ENCODE peak calls at places on chromosomes 16 and 17, in seven cellular contexts. One of them, this sample, is unnamed.

GRCh38 chr17:58086953-58087352 is 3.7 kb downstream of the DYNLL2 start:
- DNase-seq in RPMI8226: no peak
- DNase-seq in heart right ventricle: no peak
- DNase-seq in left cardiac atrium: no peak
- DNase-seq in HT1080: no peak
- DNase-seq in thoracic aorta: no peak
- DNase-seq in HS-5: no peak
- DNase-seq in this sample: no peak

GRCh38 chr17:19573075-19573474 is 39.4 kb downstream of the SLC47A1 start:
- DNase-seq in RPMI8226: no peak
- DNase-seq in heart right ventricle: no peak
- DNase-seq in left cardiac atrium: no peak
- DNase-seq in HT1080: no peak
- DNase-seq in thoracic aorta: no peak
- DNase-seq in HS-5: no peak
- DNase-seq in this sample: no peak

GRCh38 chr16:70790815-70791214 is 10.1 kb downstream of the VAC14 start:
- DNase-seq in RPMI8226: no peak
- DNase-seq in heart right ventricle: no peak
- DNase-seq in left cardiac atrium: no peak
- DNase-seq in HT1080: no peak
- DNase-seq in thoracic aorta: no peak
- DNase-seq in HS-5: no peak
- DNase-seq in this sample: no peak

GRCh38 chr16:65728652-65729051 is 606.8 kb upstream of the CDH11 start:
- DNase-seq in RPMI8226: no peak
- DNase-seq in heart right ventricle: no peak
- DNase-seq in left cardiac atrium: no peak
- DNase-seq in HT1080: no peak
- DNase-seq in thoracic aorta: no peak
- DNase-seq in HS-5: no peak
- DNase-seq in this sample: no peak

GRCh38 chr16:1347286-1347855 is 4.3 kb downstream of the TSR3 start:
- DNase-seq in RPMI8226: no peak
- DNase-seq in heart right ventricle: no peak
- DNase-seq in left cardiac atrium: no peak
- DNase-seq in HT1080: no peak
- DNase-seq in thoracic aorta: no peak
- DNase-seq in HS-5: no peak
- DNase-seq in this sample: no peak

GRCh38 chr16:71367243-71367976 is 8.9 kb downstream of the CALB2 start:
- DNase-seq in RPMI8226: peak
- DNase-seq in heart right ventricle: no peak
- DNase-seq in left cardiac atrium: peak
- DNase-seq in HT1080: peak
- DNase-seq in thoracic aorta: no peak
- DNase-seq in HS-5: no peak
- DNase-seq in this sample: no peak

GRCh38 chr17:46046957-46047356 is 47.9 kb downstream of the STH start:
- DNase-seq in RPMI8226: no peak
- DNase-seq in heart right ventricle: no peak
- DNase-seq in left cardiac atrium: no peak
- DNase-seq in HT1080: no peak
- DNase-seq in thoracic aorta: no peak
- DNase-seq in HS-5: no peak
- DNase-seq in this sample: no peak

GRCh38 chr17:7589891-7590611 is at the start of gene SOX15:
- DNase-seq in RPMI8226: no peak
- DNase-seq in heart right ventricle: no peak
- DNase-seq in left cardiac atrium: no peak
- DNase-seq in HT1080: peak
- DNase-seq in thoracic aorta: no peak
- DNase-seq in HS-5: no peak
- DNase-seq in this sample: no peak

GRCh38 chr16:84913315-84913714 is 93.5 kb downstream of the CRISPLD2 start:
- DNase-seq in RPMI8226: no peak
- DNase-seq in heart right ventricle: no peak
- DNase-seq in left cardiac atrium: peak
- DNase-seq in HT1080: no peak
- DNase-seq in thoracic aorta: no peak
- DNase-seq in HS-5: no peak
- DNase-seq in this sample: peak

GRCh38 chr16:20944861-20945390 is 44.4 kb downstream of the LYRM1 start:
- DNase-seq in RPMI8226: peak
- DNase-seq in heart right ventricle: no peak
- DNase-seq in left cardiac atrium: no peak
- DNase-seq in HT1080: peak
- DNase-seq in thoracic aorta: no peak
- DNase-seq in HS-5: no peak
- DNase-seq in this sample: no peak

GRCh38 chr16:89815639-89816348 is 653 bp downstream of the FANCA start:
- DNase-seq in RPMI8226: peak
- DNase-seq in heart right ventricle: no peak
- DNase-seq in left cardiac atrium: no peak
- DNase-seq in HT1080: no peak
- DNase-seq in thoracic aorta: no peak
- DNase-seq in HS-5: no peak
- DNase-seq in this sample: no peak

GRCh38 chr17:71600137-71600789 is 520.6 kb upstream of the SOX9 start:
- DNase-seq in RPMI8226: no peak
- DNase-seq in heart right ventricle: no peak
- DNase-seq in left cardiac atrium: no peak
- DNase-seq in HT1080: no peak
- DNase-seq in thoracic aorta: no peak
- DNase-seq in HS-5: no peak
- DNase-seq in this sample: no peak

GRCh38 chr17:75498019-75498725 is 17.2 kb downstream of the CASKIN2 start:
- DNase-seq in RPMI8226: no peak
- DNase-seq in heart right ventricle: peak
- DNase-seq in left cardiac atrium: no peak
- DNase-seq in HT1080: no peak
- DNase-seq in thoracic aorta: no peak
- DNase-seq in HS-5: no peak
- DNase-seq in this sample: no peak

GRCh38 chr16:86905302-86905701 is 327.0 kb downstream of the FOXL1 start:
- DNase-seq in RPMI8226: no peak
- DNase-seq in heart right ventricle: no peak
- DNase-seq in left cardiac atrium: no peak
- DNase-seq in HT1080: no peak
- DNase-seq in thoracic aorta: no peak
- DNase-seq in HS-5: no peak
- DNase-seq in this sample: no peak

GRCh38 chr16:67780847-67781547 is 25.4 kb downstream of the RANBP10 start:
- DNase-seq in RPMI8226: no peak
- DNase-seq in heart right ventricle: no peak
- DNase-seq in left cardiac atrium: no peak
- DNase-seq in HT1080: no peak
- DNase-seq in thoracic aorta: no peak
- DNase-seq in HS-5: no peak
- DNase-seq in this sample: no peak

GRCh38 chr16:69680358-69680757 is 46.0 kb downstream of the NQO1 start:
- DNase-seq in RPMI8226: no peak
- DNase-seq in heart right ventricle: no peak
- DNase-seq in left cardiac atrium: no peak
- DNase-seq in HT1080: no peak
- DNase-seq in thoracic aorta: no peak
- DNase-seq in HS-5: no peak
- DNase-seq in this sample: no peak

GRCh38 chr16:47888142-47888541 is 267.7 kb downstream of the ABCC12 start:
- DNase-seq in RPMI8226: no peak
- DNase-seq in heart right ventricle: no peak
- DNase-seq in left cardiac atrium: no peak
- DNase-seq in HT1080: peak
- DNase-seq in thoracic aorta: no peak
- DNase-seq in HS-5: peak
- DNase-seq in this sample: no peak

GRCh38 chr16:74291577-74292208 is 4.9 kb upstream of the PSMD7 start:
- DNase-seq in RPMI8226: no peak
- DNase-seq in heart right ventricle: no peak
- DNase-seq in left cardiac atrium: no peak
- DNase-seq in HT1080: peak
- DNase-seq in thoracic aorta: no peak
- DNase-seq in HS-5: no peak
- DNase-seq in this sample: no peak

GRCh38 chr17:72560303-72561247 is 439.8 kb downstream of the SOX9 start:
- DNase-seq in RPMI8226: peak
- DNase-seq in heart right ventricle: no peak
- DNase-seq in left cardiac atrium: no peak
- DNase-seq in HT1080: peak
- DNase-seq in thoracic aorta: no peak
- DNase-seq in HS-5: no peak
- DNase-seq in this sample: no peak

GRCh38 chr17:57955183-57955952 is at the start of gene CUEDC1:
- DNase-seq in RPMI8226: peak
- DNase-seq in heart right ventricle: peak
- DNase-seq in left cardiac atrium: peak
- DNase-seq in HT1080: peak
- DNase-seq in thoracic aorta: no peak
- DNase-seq in HS-5: no peak
- DNase-seq in this sample: peak

GRCh38 chr17:73912360-73912746 is 268.1 kb upstream of the SDK2 start:
- DNase-seq in RPMI8226: no peak
- DNase-seq in heart right ventricle: no peak
- DNase-seq in left cardiac atrium: no peak
- DNase-seq in HT1080: no peak
- DNase-seq in thoracic aorta: no peak
- DNase-seq in HS-5: no peak
- DNase-seq in this sample: no peak

GRCh38 chr17:652310-652709 is 62.3 kb downstream of the VPS53 start:
- DNase-seq in RPMI8226: no peak
- DNase-seq in heart right ventricle: peak
- DNase-seq in left cardiac atrium: peak
- DNase-seq in HT1080: no peak
- DNase-seq in thoracic aorta: no peak
- DNase-seq in HS-5: no peak
- DNase-seq in this sample: peak

GRCh38 chr16:7524419-7524818 is 191.8 kb downstream of the RBFOX1 start:
- DNase-seq in RPMI8226: no peak
- DNase-seq in heart right ventricle: no peak
- DNase-seq in left cardiac atrium: no peak
- DNase-seq in HT1080: no peak
- DNase-seq in thoracic aorta: no peak
- DNase-seq in HS-5: no peak
- DNase-seq in this sample: no peak

GRCh38 chr16:70561623-70562022 is 38.0 kb downstream of the SF3B3 start:
- DNase-seq in RPMI8226: no peak
- DNase-seq in heart right ventricle: no peak
- DNase-seq in left cardiac atrium: no peak
- DNase-seq in HT1080: no peak
- DNase-seq in thoracic aorta: no peak
- DNase-seq in HS-5: no peak
- DNase-seq in this sample: no peak

GRCh38 chr16:85662976-85663830 is 25.6 kb downstream of the GINS2 start:
- DNase-seq in RPMI8226: no peak
- DNase-seq in heart right ventricle: no peak
- DNase-seq in left cardiac atrium: peak
- DNase-seq in HT1080: no peak
- DNase-seq in thoracic aorta: no peak
- DNase-seq in HS-5: no peak
- DNase-seq in this sample: peak

GRCh38 chr16:82728901-82729300 is 102.1 kb downstream of the CDH13 start:
- DNase-seq in RPMI8226: no peak
- DNase-seq in heart right ventricle: no peak
- DNase-seq in left cardiac atrium: no peak
- DNase-seq in HT1080: no peak
- DNase-seq in thoracic aorta: no peak
- DNase-seq in HS-5: no peak
- DNase-seq in this sample: no peak

GRCh38 chr17:18362509-18363020 is 785 bp downstream of the SHMT1 start:
- DNase-seq in RPMI8226: peak
- DNase-seq in heart right ventricle: peak
- DNase-seq in left cardiac atrium: peak
- DNase-seq in HT1080: no peak
- DNase-seq in thoracic aorta: no peak
- DNase-seq in HS-5: no peak
- DNase-seq in this sample: peak

GRCh38 chr17:10699861-10700260 is 2.5 kb downstream of the ADPRM start:
- DNase-seq in RPMI8226: no peak
- DNase-seq in heart right ventricle: no peak
- DNase-seq in left cardiac atrium: no peak
- DNase-seq in HT1080: no peak
- DNase-seq in thoracic aorta: no peak
- DNase-seq in HS-5: no peak
- DNase-seq in this sample: no peak

GRCh38 chr16:19316846-19317245 is 31.3 kb downstream of the CLEC19A start:
- DNase-seq in RPMI8226: no peak
- DNase-seq in heart right ventricle: no peak
- DNase-seq in left cardiac atrium: no peak
- DNase-seq in HT1080: no peak
- DNase-seq in thoracic aorta: no peak
- DNase-seq in HS-5: no peak
- DNase-seq in this sample: no peak

GRCh38 chr17:13140750-13141149 is 122.9 kb upstream of the ELAC2 start:
- DNase-seq in RPMI8226: no peak
- DNase-seq in heart right ventricle: no peak
- DNase-seq in left cardiac atrium: no peak
- DNase-seq in HT1080: no peak
- DNase-seq in thoracic aorta: no peak
- DNase-seq in HS-5: no peak
- DNase-seq in this sample: no peak

GRCh38 chr17:8125947-8126305 is 2.0 kb upstream of the HES7 start:
- DNase-seq in RPMI8226: peak
- DNase-seq in heart right ventricle: no peak
- DNase-seq in left cardiac atrium: no peak
- DNase-seq in HT1080: peak
- DNase-seq in thoracic aorta: no peak
- DNase-seq in HS-5: no peak
- DNase-seq in this sample: no peak

GRCh38 chr17:45020354-45021138 is 30.9 kb downstream of the DCAKD start:
- DNase-seq in RPMI8226: no peak
- DNase-seq in heart right ventricle: no peak
- DNase-seq in left cardiac atrium: peak
- DNase-seq in HT1080: no peak
- DNase-seq in thoracic aorta: no peak
- DNase-seq in HS-5: no peak
- DNase-seq in this sample: peak

GRCh38 chr17:19502517-19502916 is 31.1 kb upstream of the SLC47A1 start:
- DNase-seq in RPMI8226: no peak
- DNase-seq in heart right ventricle: no peak
- DNase-seq in left cardiac atrium: no peak
- DNase-seq in HT1080: no peak
- DNase-seq in thoracic aorta: no peak
- DNase-seq in HS-5: no peak
- DNase-seq in this sample: peak

GRCh38 chr16:26263406-26263805 is 571.6 kb downstream of the HS3ST4 start:
- DNase-seq in RPMI8226: no peak
- DNase-seq in heart right ventricle: no peak
- DNase-seq in left cardiac atrium: no peak
- DNase-seq in HT1080: no peak
- DNase-seq in thoracic aorta: no peak
- DNase-seq in HS-5: no peak
- DNase-seq in this sample: no peak